ENCODE peak calls at places on chromosomes 11 and 22, in four cellular contexts. G is K562, L is HepG2, B is H1. I is an unnamed sample.

GRCh38 chr11:2858995-2859705 is 26.4 kb downstream of the CDKN1C start:
- DNase-seq in G (no peak), B (no peak), L (no peak), I (no peak)

GRCh38 chr11:72292106-72292790 is 48.3 kb upstream of the PHOX2A start:
- DNase-seq in B (no peak), G (no peak), L (no peak), I (no peak)

GRCh38 chr11:121553367-121553766 is 100.6 kb upstream of the SORL1-AS1 start:
- DNase-seq in L (no peak), B (no peak), G (no peak), I (no peak)

GRCh38 chr11:1516273-1517067 is 29.9 kb upstream of the MOB2 start:
- DNase-seq in L (no peak), G (no peak), B (no peak), I (no peak)

GRCh38 chr11:45810431-45811108 is 5.6 kb downstream of the SLC35C1 start:
- DNase-seq in B (no peak), L (no peak), G (no peak), I (no peak)

GRCh38 chr22:39967103-39967829 is 7.1 kb downstream of the TMA7B start:
- DNase-seq in L (no peak), G (no peak), B (no peak), I (no peak)

GRCh38 chr22:17578129-17578754 is 14.9 kb downstream of the SLC25A18 start:
- DNase-seq in B (no peak), L (peak), G (no peak), I (no peak)

GRCh38 chr11:2752204-2752772 is 52.5 kb upstream of the KCNQ1OT1 start:
- DNase-seq in G (no peak), L (no peak), B (no peak), I (no peak)

GRCh38 chr11:63710476-63711217 is 29.3 kb downstream of the RTN3 start:
- DNase-seq in G (no peak), B (no peak), L (no peak), I (no peak)

GRCh38 chr11:2883717-2884423 is 1.7 kb downstream of the CDKN1C start:
- DNase-seq in G (peak), L (no peak), B (no peak), I (no peak)

GRCh38 chr11:123145220-123145619 is 49.8 kb downstream of the CLMP start:
- DNase-seq in L (peak), G (no peak), B (no peak), I (peak)

GRCh38 chr11:24697722-24698121 is 200.9 kb downstream of the LUZP2 start:
- DNase-seq in B (no peak), G (no peak), L (no peak), I (no peak)

GRCh38 chr11:59997800-59998199 is 19.2 kb upstream of the OOSP4B start:
- DNase-seq in B (no peak), L (no peak), G (no peak), I (no peak)

GRCh38 chr22:26610072-26610958 is 7.5 kb downstream of the CRYBB1 start:
- DNase-seq in G (no peak), L (no peak), B (no peak), I (no peak)

GRCh38 chr22:39175127-39176066 is 22.9 kb upstream of the CBX7 start:
- DNase-seq in B (no peak), G (no peak), L (no peak), I (no peak)

GRCh38 chr11:30360741-30361140 is 37.8 kb downstream of the ARL14EP start:
- DNase-seq in B (no peak), L (no peak), G (no peak), I (no peak)

GRCh38 chr11:19820100-19820499 is 107.5 kb downstream of the NAV2 start:
- DNase-seq in G (no peak), L (no peak), B (no peak), I (no peak)

GRCh38 chr11:79959318-79959717 is 518.5 kb upstream of the TENM4 start:
- DNase-seq in B (no peak), L (no peak), G (no peak), I (no peak)

GRCh38 chr11:112042161-112042960 is 17.2 kb downstream of the DLAT start:
- DNase-seq in L (no peak), G (peak), B (no peak), I (peak)

GRCh38 chr11:27452147-27452546 is 20.4 kb downstream of the LGR4 start:
- DNase-seq in G (no peak), L (no peak), B (no peak), I (no peak)

GRCh38 chr11:47352556-47352955 is at the start of gene MYBPC3:
- DNase-seq in B (no peak), G (no peak), L (no peak), I (no peak)

GRCh38 chr11:119759324-119759723 is 30.3 kb upstream of the NECTIN1 start:
- DNase-seq in B (no peak), G (peak), L (no peak), I (peak)

GRCh38 chr11:14026961-14027360 is 64.4 kb downstream of the SPON1 start:
- DNase-seq in L (no peak), G (no peak), B (no peak), I (no peak)

GRCh38 chr11:368414-369335 is 624 bp upstream of the B4GALNT4 start:
- DNase-seq in B (no peak), L (peak), G (peak), I (no peak)

GRCh38 chr22:49657275-49657973 is 170.2 kb downstream of the BRD1 start:
- DNase-seq in L (no peak), G (peak), B (no peak), I (peak)
- TF ChIP-seq FOSL1 in L (no peak), G (no peak), B (no peak), I (no peak)

DNA sequence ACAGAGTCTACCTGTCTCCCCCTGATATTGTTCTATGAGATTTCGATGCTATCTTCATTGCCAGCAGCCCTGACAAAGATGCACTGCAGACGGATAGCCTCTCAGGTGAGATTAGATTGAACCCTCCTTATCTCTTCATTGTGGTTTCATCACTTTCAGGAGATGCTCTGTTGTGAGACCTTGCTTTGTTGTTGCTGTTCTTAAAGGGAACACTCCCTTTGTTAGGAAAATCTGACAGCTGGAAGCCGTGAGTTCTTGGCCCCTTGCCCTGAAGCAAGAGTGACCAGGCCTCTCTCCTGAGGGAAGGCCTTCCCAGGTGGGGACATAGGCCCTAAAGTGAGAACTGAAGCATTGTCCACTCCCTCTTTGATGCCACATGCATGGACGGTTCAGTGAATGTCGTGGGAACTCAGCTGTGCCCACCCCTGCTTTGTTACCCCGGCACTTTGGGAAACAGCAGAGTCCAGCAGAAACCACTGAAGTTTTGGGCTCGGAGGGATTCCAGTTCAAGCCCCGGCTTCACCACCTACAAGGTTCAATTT is 976.1 kb downstream of the TBC1D22A start:
- DNase-seq in B (no peak), L (no peak), G (no peak), I (no peak)
- TF ChIP-seq CEBPB in B (peak), L (no peak), G (no peak), I (no peak)

GRCh38 chr11:67395555-67396257 is 3.9 kb downstream of the RAD9A start:
- DNase-seq in B (no peak), L (no peak), G (peak), I (no peak)
- TF ChIP-seq FOSL1 in B (no peak), L (no peak), G (no peak), I (no peak)

GRCh38 chr11:102467853-102468580 is 15.5 kb upstream of the TMEM123 start:
- DNase-seq in G (no peak), L (no peak), B (no peak), I (no peak)

GRCh38 chr11:102470257-102470656 is 17.7 kb upstream of the TMEM123 start:
- DNase-seq in G (no peak), B (no peak), L (no peak), I (no peak)

GRCh38 chr11:102467080-102467708 is 14.6 kb upstream of the TMEM123 start:
- DNase-seq in G (no peak), B (no peak), L (no peak), I (no peak)

GRCh38 chr11:102468636-102469195 is 16.2 kb upstream of the TMEM123 start:
- DNase-seq in G (no peak), B (no peak), L (no peak), I (no peak)

DNA sequence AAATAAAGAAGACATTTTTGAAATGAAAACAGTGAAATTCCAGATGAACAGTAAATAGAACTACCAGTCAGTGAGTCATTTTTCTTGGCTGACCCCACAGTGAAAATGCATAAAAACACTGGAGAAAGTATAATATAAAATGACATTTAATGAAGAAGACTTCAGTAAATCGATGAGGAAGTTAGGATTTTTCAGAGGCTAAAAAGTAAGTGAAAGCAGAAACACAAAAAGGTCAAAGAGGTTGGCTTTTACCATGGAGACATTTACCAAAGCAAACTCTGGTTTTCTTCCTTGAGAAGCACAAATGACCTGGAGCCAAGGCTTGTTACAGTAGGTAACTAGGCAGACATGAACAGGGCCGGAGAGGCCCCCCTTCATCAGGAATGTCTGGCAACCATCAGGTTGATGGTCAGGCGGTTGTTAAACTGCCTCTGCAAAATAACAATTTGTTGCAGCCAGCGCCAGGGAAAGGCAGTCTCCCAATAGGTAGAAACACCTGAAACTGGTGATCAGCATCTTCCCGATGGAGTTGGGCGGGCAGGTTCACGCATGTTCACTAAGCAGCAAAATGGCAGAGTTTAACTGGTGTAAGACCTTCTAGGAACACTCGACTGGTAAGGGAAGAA is 16.7 kb upstream of the TMEM123 start:
- DNase-seq in G (no peak), B (no peak), L (no peak), I (no peak)
- TF ChIP-seq CEBPB in G (no peak), B (no peak), L (no peak), I (no peak)

DNA sequence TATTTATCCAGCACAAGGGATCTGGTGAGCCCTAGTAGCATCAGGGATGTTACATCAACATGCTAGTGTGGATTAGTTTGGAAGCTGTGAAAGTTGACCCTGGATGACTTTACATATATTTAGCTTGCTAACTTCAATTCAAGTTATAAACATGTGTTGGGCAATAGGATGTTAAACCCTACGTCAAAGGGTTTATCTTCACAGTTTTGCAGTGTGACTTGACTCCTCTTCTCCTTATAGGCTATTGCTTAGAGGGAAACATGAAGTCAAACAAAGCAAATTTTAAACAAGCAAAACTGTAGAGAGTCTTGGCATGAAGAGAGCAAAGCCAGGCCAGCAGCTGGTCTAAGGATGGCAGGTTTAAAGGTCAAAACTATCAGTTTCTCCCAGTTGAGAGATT is 11.3 kb upstream of the CTSC start:
- DNase-seq in B (no peak), L (no peak), G (no peak), I (no peak)
- TF ChIP-seq FOSL1 in B (no peak), L (no peak), G (no peak), I (no peak)

DNA sequence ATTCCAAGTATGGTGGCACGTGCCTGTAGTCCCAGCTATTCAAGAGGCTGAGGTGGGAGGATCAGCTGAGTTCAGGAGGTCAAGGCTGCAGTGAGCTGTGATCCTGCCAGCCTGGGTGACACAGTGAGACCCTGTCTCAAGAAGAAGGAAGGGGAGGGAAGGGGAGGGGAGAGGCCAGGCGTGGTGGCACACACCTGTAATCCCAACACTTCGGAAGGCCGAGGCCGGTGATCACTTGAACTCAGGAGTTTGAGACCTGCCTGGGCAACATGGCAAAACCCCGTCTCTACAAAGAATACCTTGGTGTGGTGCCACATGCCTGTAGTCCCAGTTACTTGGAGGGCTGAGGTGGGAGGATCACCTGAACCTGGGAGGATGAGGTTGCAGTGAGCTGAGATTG is 145.7 kb downstream of the SHANK2 start:
- DNase-seq in G (no peak), B (no peak), L (no peak), I (no peak)
- TF ChIP-seq CEBPB in G (no peak), B (no peak), L (no peak), I (no peak)

GRCh38 chr22:22618448-22618847 is 26.0 kb upstream of the GGTLC2 start:
- DNase-seq in G (no peak), L (no peak), B (no peak), I (no peak)
- TF ChIP-seq FOSL1 in G (no peak), L (no peak), B (no peak), I (no peak)

GRCh38 chr22:37607010-37607911 is 1.4 kb upstream of the GGA1 start:
- DNase-seq in G (peak), L (peak), B (peak), I (peak)

GRCh38 chr22:37610480-37611148 is 2.0 kb downstream of the GGA1 start:
- DNase-seq in B (no peak), G (no peak), L (no peak), I (no peak)

GRCh38 chr22:37608477-37609239 is at the start of gene GGA1:
- DNase-seq in L (peak), G (peak), B (peak), I (peak)

GRCh38 chr22:37609240-37610152 is 862 bp downstream of the GGA1 start:
- DNase-seq in G (peak), B (no peak), L (no peak), I (no peak)

DNA sequence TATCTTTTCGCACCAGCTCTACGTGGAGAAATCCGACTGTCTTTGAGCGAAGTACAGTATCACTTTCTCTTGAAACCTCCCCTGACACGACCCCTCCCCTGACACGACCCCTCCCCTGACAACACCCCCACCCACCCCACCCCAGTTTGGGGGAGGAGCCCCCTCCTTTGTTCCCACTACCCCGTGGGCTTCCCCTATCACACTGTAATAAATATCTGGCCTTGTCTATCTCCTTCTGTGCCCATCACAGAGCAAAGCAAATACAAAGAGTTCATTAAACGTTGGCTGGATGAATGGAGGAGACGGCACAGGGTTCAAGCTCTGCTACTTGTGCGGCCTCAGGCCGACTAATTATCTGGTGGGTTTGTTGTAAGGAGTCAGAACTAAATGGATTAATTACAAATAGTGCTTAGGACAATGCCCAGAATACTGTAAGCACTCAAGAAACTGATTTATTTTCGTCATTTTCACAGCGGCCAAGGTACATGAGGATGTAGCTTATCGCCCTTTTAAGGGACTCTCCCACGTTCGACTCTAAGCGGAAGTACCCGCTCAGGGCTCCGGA is 640 bp upstream of the GGA1 start:
- DNase-seq in B (no peak), G (no peak), L (no peak), I (no peak)
- TF ChIP-seq CEBPB in B (no peak), G (no peak), L (no peak), I (no peak)